ENCODE peak calls at places on chromosomes 4 and X, in six cellular contexts. U is NCI-H748 treated with DMSO at 0.1 percent for 48 hours; E is cardiac muscle cell; L is EL; F is cardiac fibroblast; W is activated naive CD4-positive, alpha-beta T cell. J is an unnamed sample.

GRCh38 chrX:40175416-40176255 is 77.9 kb upstream of the BCOR start:
- DNase-seq in L (peak), F (peak), U (peak), W (peak), E (peak), J (peak)

GRCh38 chr4:173680278-173680677 is 150.2 kb upstream of the HAND2 start:
- DNase-seq in L (no peak), F (no peak), W (no peak), E (no peak), U (no peak), J (no peak)

GRCh38 chr4:144583658-144584057 is 62.3 kb upstream of the HHIP start:
- DNase-seq in E (peak), U (no peak), W (no peak), L (peak), F (peak), J (no peak)

GRCh38 chr4:60215906-60216305 is 984.2 kb upstream of the ADGRL3 start:
- DNase-seq in E (no peak), W (no peak), L (no peak), U (no peak), F (no peak), J (no peak)

GRCh38 chr4:85107553-85107952 is 141.1 kb upstream of the WDFY3 start:
- DNase-seq in F (no peak), L (no peak), W (no peak), E (no peak), U (no peak), J (no peak)

GRCh38 chr4:89531932-89532640 is 224.5 kb upstream of the GPRIN3 start:
- DNase-seq in U (no peak), F (no peak), E (no peak), W (no peak), L (no peak), J (no peak)

GRCh38 chrX:152893631-152894610 is 3.9 kb upstream of the ZNF185 start:
- DNase-seq in F (no peak), U (no peak), W (no peak), E (no peak), L (no peak), J (no peak)

GRCh38 chr4:40540801-40541200 is 88.9 kb downstream of the RBM47 start:
- DNase-seq in F (no peak), L (no peak), W (no peak), U (no peak), E (no peak), J (no peak)

GRCh38 chrX:140157611-140158010 is 192.3 kb upstream of the CXorf66 start:
- DNase-seq in F (peak), U (no peak), W (no peak), E (peak), L (peak), J (no peak)

GRCh38 chrX:112738347-112739033 is 58.8 kb upstream of the LHFPL1 start:
- DNase-seq in W (no peak), U (no peak), E (no peak), F (no peak), L (no peak), J (no peak)

GRCh38 chr4:174156239-174156826 is 127.1 kb downstream of the FBXO8 start:
- DNase-seq in E (peak), U (peak), F (peak), L (peak), W (no peak), J (no peak)

GRCh38 chr4:95545526-95545925 is 3.2 kb downstream of the UNC5C start:
- DNase-seq in W (no peak), U (no peak), E (no peak), F (no peak), L (no peak), J (peak)

GRCh38 chr4:174423257-174423944 is 98.9 kb downstream of the HPGD start:
- DNase-seq in L (peak), E (peak), F (peak), W (no peak), U (peak), J (peak)

GRCh38 chr4:163175971-163176958 is 9.6 kb upstream of the NAF1 start:
- DNase-seq in W (no peak), L (no peak), F (no peak), U (no peak), E (no peak), J (no peak)

GRCh38 chr4:81631958-81632439 is 160.3 kb upstream of the RASGEF1B start:
- DNase-seq in L (peak), U (no peak), E (peak), F (peak), W (no peak), J (no peak)

GRCh38 chr4:114364857-114365256 is 233.8 kb upstream of the UGT8 start:
- DNase-seq in U (no peak), E (peak), F (peak), L (peak), W (no peak), J (no peak)

GRCh38 chr4:141473026-141473540 is 163.3 kb upstream of the IL15 start:
- DNase-seq in U (no peak), L (no peak), W (no peak), E (no peak), F (no peak), J (no peak)

GRCh38 chr4:61493041-61493440 is 292.9 kb downstream of the ADGRL3 start:
- DNase-seq in E (no peak), L (no peak), U (peak), W (no peak), F (no peak), J (no peak)

GRCh38 chr4:3013839-3014350 is 50.5 kb downstream of the GRK4 start:
- DNase-seq in U (no peak), F (no peak), L (no peak), E (no peak), W (no peak), J (no peak)

GRCh38 chr4:112813790-112814189 is 176.8 kb downstream of the LARP7 start:
- DNase-seq in W (no peak), L (peak), U (no peak), E (peak), F (peak), J (no peak)

GRCh38 chr4:13653356-13653755 is 25.8 kb upstream of the BOD1L1 start:
- DNase-seq in U (no peak), W (no peak), L (no peak), F (no peak), E (no peak), J (no peak)

GRCh38 chr4:10734697-10735096 is 50.1 kb upstream of the CLNK start:
- DNase-seq in L (no peak), F (no peak), W (no peak), E (no peak), U (peak), J (no peak)

GRCh38 chr4:2646386-2647149 is 109.6 kb downstream of the TNIP2 start:
- DNase-seq in U (no peak), F (no peak), W (no peak), L (no peak), E (no peak), J (no peak)

GRCh38 chr4:148634476-148634875 is 192.3 kb upstream of the NR3C2 start:
- DNase-seq in L (peak), U (no peak), W (no peak), E (no peak), F (peak), J (no peak)

GRCh38 chr4:75547647-75548387 is 8.0 kb upstream of the ODAPH start:
- DNase-seq in U (no peak), W (no peak), L (peak), E (peak), F (peak), J (no peak)

GRCh38 chr4:1745165-1745564 is 23.8 kb downstream of the TACC3 start:
- DNase-seq in W (no peak), L (no peak), F (no peak), U (no peak), E (no peak), J (no peak)

GRCh38 chr4:2057382-2058065 is 1.6 kb upstream of the NAT8L start:
- DNase-seq in U (no peak), F (no peak), W (no peak), L (no peak), E (no peak), J (no peak)